ENCODE peak calls at places on chromosome 21, in four cellular contexts. One of them, this sample, is unnamed. For H3K36me3, the result is how much of the 10 kb centered on the place peaks cover.

GRCh38 chr21:42423197-42423675 is 19.5 kb downstream of the UBASH3A start:
- DNase-seq in MM.1S: peak
- DNase-seq in HCT116: no peak
- DNase-seq in neural progenitor cell: no peak
- DNase-seq in this sample: no peak

GRCh38 chr21:19122371-19122770 is 718.8 kb upstream of the TMPRSS15 start:
- DNase-seq in neural progenitor cell: no peak
- DNase-seq in MM.1S: no peak
- DNase-seq in HCT116: no peak
- DNase-seq in this sample: no peak

GRCh38 chr21:15224346-15225086 is 159.7 kb upstream of the NRIP1 start:
- DNase-seq in HCT116: peak
- DNase-seq in neural progenitor cell: no peak
- DNase-seq in MM.1S: no peak
- DNase-seq in this sample: no peak

GRCh38 chr21:41900401-41900800 is 21.3 kb upstream of the PRDM15 start:
- DNase-seq in MM.1S: no peak
- DNase-seq in neural progenitor cell: no peak
- DNase-seq in HCT116: no peak
- DNase-seq in this sample: no peak

GRCh38 chr21:43716376-43717165 is 2.4 kb upstream of the PDXK start:
- DNase-seq in neural progenitor cell: no peak
- DNase-seq in HCT116: no peak
- DNase-seq in MM.1S: peak
- DNase-seq in this sample: no peak

GRCh38 chr21:34221331-34222030 is 142.3 kb upstream of the KCNE2 start:
- DNase-seq in MM.1S: no peak
- DNase-seq in HCT116: no peak
- DNase-seq in neural progenitor cell: no peak
- DNase-seq in this sample: no peak

GRCh38 chr21:17250651-17251294 is 262.1 kb upstream of the CXADR start:
- DNase-seq in neural progenitor cell: no peak
- DNase-seq in MM.1S: no peak
- DNase-seq in HCT116: no peak
- DNase-seq in this sample: no peak

GRCh38 chr21:31298618-31299269 is 45.3 kb downstream of the TIAM1 start:
- DNase-seq in neural progenitor cell: no peak
- DNase-seq in MM.1S: no peak
- DNase-seq in HCT116: no peak
- DNase-seq in this sample: no peak

GRCh38 chr21:35222541-35222941 is 173.4 kb upstream of the RUNX1 start:
- DNase-seq in MM.1S: peak
- DNase-seq in HCT116: no peak
- DNase-seq in neural progenitor cell: no peak
- DNase-seq in this sample: no peak

GRCh38 chr21:36504067-36505058 is 24.4 kb upstream of the CLDN14 start:
- DNase-seq in neural progenitor cell: peak
- DNase-seq in HCT116: peak
- DNase-seq in MM.1S: peak
- DNase-seq in this sample: no peak

GRCh38 chr21:31173881-31174555 is 135.7 kb upstream of the KRTAP19-8 start:
- DNase-seq in neural progenitor cell: peak
- DNase-seq in HCT116: no peak
- DNase-seq in MM.1S: no peak
- DNase-seq in this sample: no peak

GRCh38 chr21:35002879-35003722 is 46.0 kb downstream of the RUNX1 start:
- DNase-seq in MM.1S: no peak
- DNase-seq in neural progenitor cell: no peak
- DNase-seq in HCT116: no peak
- DNase-seq in this sample: no peak

GRCh38 chr21:38766987-38767722 is 38.6 kb upstream of the ETS2 start:
- DNase-seq in HCT116: no peak
- DNase-seq in neural progenitor cell: no peak
- DNase-seq in MM.1S: peak
- DNase-seq in this sample: no peak

GRCh38 chr21:29655577-29655976 is 284.2 kb downstream of the GRIK1 start:
- DNase-seq in neural progenitor cell: no peak
- DNase-seq in HCT116: no peak
- DNase-seq in MM.1S: no peak
- DNase-seq in this sample: no peak

GRCh38 chr21:29206445-29206844 is 76.0 kb downstream of the MAP3K7CL start:
- DNase-seq in HCT116: no peak
- DNase-seq in neural progenitor cell: no peak
- DNase-seq in MM.1S: no peak
- DNase-seq in this sample: no peak

GRCh38 chr21:33901421-33902288 is 13.9 kb downstream of the ATP5PO start:
- DNase-seq in HCT116: peak
- DNase-seq in MM.1S: peak
- DNase-seq in neural progenitor cell: peak
- DNase-seq in this sample: peak

GRCh38 chr21:20790113-20790512 is 208.1 kb upstream of the NCAM2 start:
- DNase-seq in HCT116: no peak
- DNase-seq in MM.1S: no peak
- DNase-seq in neural progenitor cell: peak
- DNase-seq in this sample: no peak

GRCh38 chr21:15732290-15732995 is 2.7 kb downstream of the USP25 start:
- DNase-seq in HCT116: no peak
- DNase-seq in MM.1S: peak
- DNase-seq in neural progenitor cell: no peak
- DNase-seq in this sample: no peak

GRCh38 chr21:31216206-31216605 is 127.9 kb downstream of the TIAM1 start:
- DNase-seq in neural progenitor cell: no peak
- DNase-seq in HCT116: no peak
- DNase-seq in MM.1S: no peak
- DNase-seq in this sample: no peak

GRCh38 chr21:35932232-35932911 is 128.0 kb downstream of the SETD4 start:
- DNase-seq in HCT116: peak
- DNase-seq in neural progenitor cell: no peak
- DNase-seq in MM.1S: peak
- DNase-seq in this sample: no peak

GRCh38 chr21:42734323-42734971 is 81.0 kb downstream of the PDE9A start:
- DNase-seq in neural progenitor cell: no peak
- DNase-seq in HCT116: no peak
- DNase-seq in MM.1S: peak
- DNase-seq in this sample: peak

GRCh38 chr21:14646893-14647292 is 100.8 kb upstream of the SAMSN1 start:
- DNase-seq in MM.1S: no peak
- DNase-seq in neural progenitor cell: no peak
- DNase-seq in HCT116: no peak
- DNase-seq in this sample: no peak

GRCh38 chr21:42276076-42276475 is 39.1 kb downstream of the TFF3 start:
- DNase-seq in HCT116: no peak
- DNase-seq in neural progenitor cell: no peak
- DNase-seq in MM.1S: no peak
- DNase-seq in this sample: no peak

GRCh38 chr21:9760398-9761074 is 760.8 kb upstream of the TPTE start:
- DNase-seq in neural progenitor cell: no peak
- DNase-seq in MM.1S: no peak
- DNase-seq in HCT116: no peak
- DNase-seq in this sample: no peak

DNA sequence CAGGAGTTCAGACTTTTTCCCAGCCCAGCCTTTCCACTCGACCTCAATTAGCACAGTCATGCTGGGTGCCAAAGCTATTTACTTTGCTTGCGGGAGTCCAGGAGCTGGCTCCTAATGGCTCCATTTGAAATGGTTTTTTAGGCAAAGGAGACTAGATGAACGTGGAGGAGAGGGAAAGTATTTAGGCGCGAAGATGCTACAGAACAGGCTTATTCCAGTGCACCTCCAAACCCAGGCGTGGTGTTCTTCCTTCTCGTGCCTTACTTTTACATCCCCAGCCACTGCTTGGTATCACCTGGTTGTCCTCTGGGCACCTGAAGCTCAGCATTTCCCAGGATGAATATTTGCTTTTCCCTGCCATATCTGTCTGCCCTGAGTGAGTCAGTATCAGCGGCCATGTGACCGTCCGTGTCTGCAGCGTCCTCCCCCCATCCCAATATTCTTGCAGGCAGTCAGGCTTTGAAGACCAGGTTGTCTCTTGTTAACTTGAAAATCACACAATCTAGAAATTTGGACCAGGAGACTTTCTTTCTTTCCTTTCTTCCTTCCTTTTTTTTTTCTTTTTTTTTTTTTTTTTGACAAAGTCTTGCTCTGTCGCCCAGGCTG is 198.5 kb downstream of the DYRK1A start:
- DNase-seq in MM.1S: no peak
- DNase-seq in neural progenitor cell: peak
- DNase-seq in HCT116: no peak
- DNase-seq in this sample: no peak
- H3K9ac ChIP-seq in MM.1S: peak
- H3K9ac ChIP-seq in neural progenitor cell: no peak
- H3K9ac ChIP-seq in HCT116: peak
- H3K9ac ChIP-seq in this sample: peak

GRCh38 chr21:27480841-27481261 is 514.0 kb upstream of the ADAMTS5 start:
- DNase-seq in neural progenitor cell: no peak
- DNase-seq in MM.1S: peak
- DNase-seq in HCT116: no peak
- DNase-seq in this sample: no peak

GRCh38 chr21:27477321-27477720 is 510.4 kb upstream of the ADAMTS5 start:
- DNase-seq in MM.1S: no peak
- DNase-seq in neural progenitor cell: no peak
- DNase-seq in HCT116: no peak
- DNase-seq in this sample: no peak

GRCh38 chr21:27475363-27475955 is 508.6 kb upstream of the ADAMTS5 start:
- DNase-seq in MM.1S: no peak
- DNase-seq in neural progenitor cell: no peak
- DNase-seq in HCT116: no peak
- DNase-seq in this sample: no peak

GRCh38 chr21:27476696-27477095 is 509.8 kb upstream of the ADAMTS5 start:
- DNase-seq in MM.1S: no peak
- DNase-seq in HCT116: no peak
- DNase-seq in neural progenitor cell: no peak
- DNase-seq in this sample: no peak
- TF ChIP-seq CTCF in MM.1S: no peak
- TF ChIP-seq CTCF in HCT116: no peak
- TF ChIP-seq CTCF in neural progenitor cell: no peak
- TF ChIP-seq CTCF in this sample: peak

DNA sequence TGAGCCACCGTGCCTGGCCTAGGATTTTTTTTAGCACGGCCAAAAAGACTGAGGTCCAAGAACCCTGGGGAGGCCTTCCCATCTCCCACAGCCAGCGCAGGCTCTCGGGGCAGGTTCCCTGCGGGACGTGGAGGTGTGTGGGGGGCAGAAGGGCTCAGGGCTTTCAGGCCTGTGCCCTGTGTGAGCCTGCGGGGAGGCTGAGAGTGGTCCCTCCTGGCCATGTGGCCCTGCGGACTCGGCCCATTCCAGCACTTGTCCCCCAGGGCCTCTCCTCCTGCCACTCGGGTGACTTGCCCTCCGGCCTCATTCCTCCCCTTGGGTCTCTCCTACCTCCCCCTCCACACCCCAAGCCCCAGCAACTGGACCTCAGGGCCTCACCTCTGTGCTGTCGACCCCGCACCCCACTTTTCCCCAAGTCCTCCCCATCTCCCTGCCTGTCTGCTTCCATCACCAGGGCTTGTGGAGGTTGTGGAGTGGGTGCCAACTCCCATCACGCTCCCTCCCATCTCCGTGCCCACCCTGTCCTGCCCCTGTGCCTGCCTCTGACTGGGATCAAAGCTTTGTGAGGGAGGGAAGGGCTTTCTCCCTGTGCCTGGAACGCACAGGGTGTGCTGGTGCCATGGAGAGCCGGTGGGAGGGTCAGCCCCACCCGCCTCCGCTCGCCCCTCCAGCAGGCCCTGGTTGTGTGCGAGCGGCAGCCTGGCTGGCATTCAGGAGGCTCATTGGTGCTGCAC is 32.2 kb upstream of the DIP2A start:
- DNase-seq in neural progenitor cell: no peak
- DNase-seq in HCT116: no peak
- DNase-seq in MM.1S: no peak
- DNase-seq in this sample: no peak
- H3K36me3 ChIP-seq in neural progenitor cell: under half
- H3K36me3 ChIP-seq in HCT116: under half
- H3K36me3 ChIP-seq in MM.1S: under half
- H3K36me3 ChIP-seq in this sample: under half

GRCh38 chr21:44749759-44750674 is 38.6 kb upstream of the TSPEAR start:
- DNase-seq in HCT116: no peak
- DNase-seq in neural progenitor cell: no peak
- DNase-seq in MM.1S: no peak
- DNase-seq in this sample: no peak
- H3K9ac ChIP-seq in HCT116: no peak
- H3K9ac ChIP-seq in neural progenitor cell: no peak
- H3K9ac ChIP-seq in MM.1S: no peak
- H3K9ac ChIP-seq in this sample: no peak

DNA sequence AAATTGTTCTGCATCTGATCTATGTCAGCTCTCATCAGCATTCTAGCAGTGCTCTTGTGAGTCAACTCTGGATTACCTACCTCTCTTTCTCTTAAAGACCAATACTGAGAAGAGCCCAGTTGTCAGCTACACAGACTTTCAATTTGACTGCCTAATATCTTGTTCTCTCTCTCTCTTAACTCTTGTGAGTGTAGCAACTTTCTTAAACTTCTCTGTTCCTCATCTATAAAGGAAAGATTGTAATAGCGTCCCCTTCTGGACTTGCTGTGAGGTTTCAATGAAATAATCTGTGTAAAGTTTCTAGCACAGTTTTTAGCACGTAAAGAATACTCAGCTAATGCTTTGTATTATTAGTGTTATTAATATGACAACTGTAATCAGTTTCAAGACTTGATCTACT is 499.3 kb upstream of the ADAMTS5 start:
- DNase-seq in MM.1S: no peak
- DNase-seq in HCT116: no peak
- DNase-seq in neural progenitor cell: no peak
- DNase-seq in this sample: no peak
- TF ChIP-seq CTCF in MM.1S: no peak
- TF ChIP-seq CTCF in HCT116: no peak
- TF ChIP-seq CTCF in neural progenitor cell: peak
- TF ChIP-seq CTCF in this sample: peak

DNA sequence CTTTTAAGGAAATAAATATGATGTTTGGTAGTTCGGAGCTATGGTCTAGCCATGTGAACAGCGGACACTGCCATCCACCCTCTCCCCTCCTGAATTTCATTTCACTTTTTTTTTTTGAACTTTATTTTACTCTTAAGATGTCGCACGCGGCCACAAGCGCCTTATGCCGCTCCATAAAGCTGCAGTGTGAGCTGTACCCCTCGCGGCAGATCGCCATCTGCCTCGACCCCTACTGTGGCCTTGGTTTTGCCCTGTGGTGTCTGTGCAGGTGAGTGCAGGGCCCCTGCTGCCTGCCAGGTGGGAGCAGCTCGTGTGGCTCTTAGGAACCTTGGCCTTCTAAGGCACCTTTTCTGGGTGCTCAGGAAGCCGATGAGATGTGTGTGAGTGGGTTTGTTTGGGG is 48.1 kb downstream of the S100B start:
- DNase-seq in HCT116: no peak
- DNase-seq in MM.1S: no peak
- DNase-seq in neural progenitor cell: no peak
- DNase-seq in this sample: no peak
- H3K36me3 ChIP-seq in HCT116: under half
- H3K36me3 ChIP-seq in MM.1S: under half
- H3K36me3 ChIP-seq in neural progenitor cell: under half
- H3K36me3 ChIP-seq in this sample: half or more

This sample was measured in endodermal cell.